ENCODE peak calls at places on chromosomes 5 and 9, in nine cellular contexts. P, V, U, L, B, G, S, R and I are unnamed samples. For H3K9me3, the result is how much of the 10 kb centered on the place peaks cover.

GRCh38 chr9:20417695-20418094 is 204.6 kb downstream of the MLLT3 start:
- ATAC-seq in S (no peak), P (no peak), B (no peak), G (no peak), R (no peak), V (no peak), L (no peak), U (no peak), I (no peak)

GRCh38 chr5:174355208-174355612 is 309.7 kb downstream of the NSG2 start:
- ATAC-seq in S (no peak), P (no peak), R (peak), B (no peak), V (peak), U (peak), G (peak), L (peak), I (peak)

GRCh38 chr9:33415152-33416038 is 13.0 kb upstream of the AQP7 start:
- ATAC-seq in B (peak), V (peak), S (peak), L (peak), R (peak), U (peak), G (peak), P (peak), I (peak)

GRCh38 chr9:131276107-131276888 is at the start of gene FAM78A:
- ATAC-seq in R (no peak), B (no peak), U (no peak), L (no peak), P (peak), G (no peak), S (peak), V (no peak), I (no peak)

GRCh38 chr5:150945501-150945900 is 40.7 kb upstream of the ZNF300 start:
- ATAC-seq in R (no peak), P (no peak), L (no peak), B (no peak), S (no peak), G (no peak), U (no peak), V (no peak), I (no peak)

GRCh38 chr5:57445006-57445714 is 37.5 kb downstream of the ACTBL2 start:
- ATAC-seq in R (peak), S (no peak), V (no peak), U (no peak), L (no peak), B (no peak), G (no peak), P (no peak), I (no peak)

GRCh38 chr5:146818790-146819189 is 59.8 kb downstream of the PPP2R2B start:
- ATAC-seq in S (no peak), V (no peak), B (no peak), R (no peak), G (no peak), P (no peak), U (no peak), L (no peak), I (no peak)

GRCh38 chr5:179724163-179724562 is 8.5 kb upstream of the MAML1 start:
- ATAC-seq in V (no peak), R (no peak), U (no peak), B (no peak), S (no peak), P (no peak), L (no peak), G (no peak), I (no peak)

GRCh38 chr5:119275146-119275872 is 80.5 kb upstream of the TNFAIP8 start:
- ATAC-seq in L (peak), V (no peak), R (no peak), P (no peak), G (no peak), S (no peak), U (peak), B (no peak), I (no peak)

GRCh38 chr5:100790170-100790665 is 112.9 kb downstream of the ST8SIA4 start:
- ATAC-seq in B (peak), R (peak), V (no peak), G (no peak), P (no peak), S (peak), L (peak), U (peak), I (no peak)

GRCh38 chr9:86516564-86516963 is 162.4 kb upstream of the TUT7 start:
- ATAC-seq in L (no peak), U (no peak), V (no peak), R (no peak), B (no peak), S (no peak), P (no peak), G (no peak), I (no peak)

GRCh38 chr9:90064248-90064647 is 459.4 kb downstream of the GADD45G start:
- ATAC-seq in B (no peak), P (no peak), V (peak), G (no peak), U (no peak), L (no peak), R (no peak), S (peak), I (no peak)

GRCh38 chr5:159240301-159240870 is 22.7 kb upstream of the UBLCP1 start:
- ATAC-seq in R (no peak), V (peak), L (no peak), B (no peak), S (no peak), U (peak), P (no peak), G (no peak), I (no peak)

GRCh38 chr9:93467062-93467416 is 13.7 kb upstream of the FAM120AOS start:
- ATAC-seq in R (no peak), G (no peak), B (peak), U (peak), P (no peak), S (peak), V (no peak), L (no peak), I (no peak)

GRCh38 chr5:135264451-135265445 is 134.3 kb downstream of the MACROH2A1 start:
- ATAC-seq in U (no peak), B (peak), G (no peak), L (no peak), R (no peak), V (no peak), P (no peak), S (no peak), I (no peak)

GRCh38 chr5:10653033-10653432 is 89.2 kb downstream of the ANKRD33B start:
- ATAC-seq in V (peak), P (no peak), S (no peak), U (no peak), G (no peak), B (no peak), R (peak), L (no peak), I (peak)

GRCh38 chr9:127915325-127915752 is 1.5 kb downstream of the ST6GALNAC4 start:
- ATAC-seq in S (no peak), P (no peak), B (no peak), R (no peak), U (no peak), G (no peak), V (no peak), L (no peak), I (no peak)

GRCh38 chr5:3268760-3269330 is 326.8 kb upstream of the IRX1 start:
- ATAC-seq in B (no peak), P (no peak), U (no peak), V (no peak), R (no peak), G (no peak), S (no peak), L (no peak), I (no peak)
- H3K9me3 ChIP-seq in B (under half), P (under half), U (under half), V (under half), R (under half), G (under half), S (under half), L (under half), I (under half)

DNA sequence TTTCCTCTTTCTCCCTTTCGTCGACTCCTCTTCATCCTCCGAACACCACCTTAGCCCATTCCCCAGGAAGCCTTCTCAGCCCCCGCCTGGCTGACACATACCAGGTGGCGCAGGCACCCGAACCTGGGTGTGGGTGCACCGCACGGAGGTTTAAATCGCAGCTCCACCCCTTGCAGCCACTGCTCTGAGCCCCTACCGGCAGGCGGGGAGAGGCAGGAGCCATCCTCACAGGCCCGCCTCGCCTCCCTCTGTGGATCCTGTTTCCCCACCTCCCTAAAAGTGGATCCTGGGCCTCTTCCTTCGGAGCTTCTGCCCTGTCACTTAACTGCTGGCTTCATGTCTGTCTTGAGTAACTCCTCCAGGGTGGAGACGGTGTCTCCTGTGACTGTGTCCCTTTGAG is 110.7 kb downstream of the OLFM1 start:
- ATAC-seq in S (no peak), L (no peak), B (no peak), R (no peak), V (no peak), U (no peak), P (no peak), G (no peak), I (no peak)
- H3K9me3 ChIP-seq in S (under half), L (under half), B (under half), R (under half), V (under half), U (under half), P (under half), G (under half), I (under half)

GRCh38 chr9:2313512-2313911 is 298.4 kb downstream of the SMARCA2 start:
- ATAC-seq in B (no peak), P (no peak), G (no peak), V (no peak), U (no peak), L (no peak), R (no peak), S (no peak), I (no peak)

GRCh38 chr9:2307480-2307879 is 292.3 kb downstream of the SMARCA2 start:
- ATAC-seq in U (no peak), B (no peak), R (no peak), S (no peak), V (no peak), G (no peak), P (no peak), L (no peak), I (no peak)

GRCh38 chr9:2317591-2317990 is 302.4 kb downstream of the SMARCA2 start:
- ATAC-seq in P (no peak), L (no peak), V (no peak), S (no peak), B (no peak), G (no peak), R (no peak), U (no peak), I (no peak)

DNA sequence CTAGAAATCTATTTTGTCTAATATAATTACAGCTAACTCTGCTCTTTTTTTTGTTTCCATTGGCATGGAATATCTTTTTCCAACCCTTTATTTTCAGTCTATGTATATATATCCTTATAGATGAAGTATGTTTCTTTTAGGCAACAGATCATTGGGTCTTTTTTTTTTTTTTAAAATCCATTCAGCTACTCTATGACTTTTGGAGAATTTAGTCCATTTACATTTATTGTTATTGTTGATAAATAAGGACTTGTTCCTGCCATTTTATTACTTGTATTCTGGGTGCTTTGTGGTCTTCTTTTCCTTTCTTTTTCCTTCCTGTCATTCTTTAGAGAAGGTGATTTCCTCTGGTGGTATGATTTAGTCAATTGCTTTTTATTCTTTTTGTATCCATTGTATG is 296.8 kb downstream of the SMARCA2 start:
- ATAC-seq in R (no peak), G (no peak), S (no peak), L (no peak), B (no peak), U (no peak), P (no peak), V (no peak), I (no peak)
- H3K9me3 ChIP-seq in R (under half), G (under half), S (under half), L (under half), B (under half), U (under half), P (under half), V (under half), I (half or more)

DNA sequence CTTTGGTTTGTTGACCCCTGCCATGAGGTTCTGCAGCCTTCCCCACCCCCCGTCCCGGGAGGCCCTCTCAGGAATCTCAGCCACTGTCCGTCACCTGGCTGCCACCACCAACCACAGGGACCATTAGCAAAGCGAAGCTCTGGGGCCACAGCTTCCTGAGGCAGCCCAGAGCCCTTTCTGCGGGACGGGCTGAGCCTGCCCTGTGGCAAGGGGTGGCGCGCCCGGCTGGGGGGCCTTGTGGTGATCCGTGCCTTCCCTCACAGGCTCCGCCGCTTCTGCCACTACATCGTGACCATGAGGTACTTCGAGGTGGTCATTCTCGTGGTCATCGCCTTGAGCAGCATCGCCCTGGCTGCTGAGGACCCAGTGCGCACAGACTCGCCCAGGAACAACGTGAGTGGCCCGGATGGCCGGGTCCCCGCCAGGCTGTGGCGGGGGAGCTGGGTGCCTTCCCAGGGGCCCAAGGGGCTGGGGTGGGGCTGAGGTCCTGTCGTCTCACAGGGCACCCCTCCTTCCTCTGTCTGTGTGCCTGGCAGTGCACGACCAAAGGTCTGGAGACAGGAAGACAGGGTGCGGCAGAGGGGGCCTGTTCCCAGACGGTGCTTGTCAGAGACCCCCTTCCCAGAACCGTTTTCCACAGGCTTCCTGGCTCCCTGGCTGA is 169.2 kb downstream of the CACNA1B start:
- ATAC-seq in S (no peak), R (no peak), G (no peak), B (no peak), V (no peak), U (no peak), P (no peak), L (no peak), I (no peak)
- H3K9me3 ChIP-seq in S (under half), R (under half), G (under half), B (under half), V (under half), U (under half), P (under half), L (under half), I (under half)

GRCh38 chr9:137913132-137913531 is 35.5 kb downstream of the CACNA1B start:
- ATAC-seq in P (no peak), B (no peak), G (no peak), R (no peak), S (no peak), U (no peak), L (no peak), V (no peak), I (no peak)
- H3K9me3 ChIP-seq in P (under half), B (under half), G (under half), R (under half), S (under half), U (under half), L (under half), V (under half), I (under half)

GRCh38 chr5:157648275-157648990 is 3.8 kb downstream of the SOX30 start:
- ATAC-seq in L (no peak), V (no peak), B (no peak), U (peak), R (no peak), P (no peak), G (no peak), S (no peak), I (no peak)

GRCh38 chr5:157652377-157652692 is at the start of gene SOX30:
- ATAC-seq in B (no peak), R (no peak), S (no peak), U (no peak), V (no peak), L (no peak), P (no peak), G (no peak), I (no peak)

GRCh38 chr5:157651011-157651611 is 1.1 kb downstream of the SOX30 start:
- ATAC-seq in S (no peak), P (no peak), B (peak), V (no peak), U (no peak), L (no peak), R (no peak), G (peak), I (no peak)

GRCh38 chr5:157649091-157649490 is 3.1 kb downstream of the SOX30 start:
- ATAC-seq in G (no peak), P (no peak), V (no peak), S (no peak), U (no peak), R (no peak), L (no peak), B (no peak), I (no peak)

DNA sequence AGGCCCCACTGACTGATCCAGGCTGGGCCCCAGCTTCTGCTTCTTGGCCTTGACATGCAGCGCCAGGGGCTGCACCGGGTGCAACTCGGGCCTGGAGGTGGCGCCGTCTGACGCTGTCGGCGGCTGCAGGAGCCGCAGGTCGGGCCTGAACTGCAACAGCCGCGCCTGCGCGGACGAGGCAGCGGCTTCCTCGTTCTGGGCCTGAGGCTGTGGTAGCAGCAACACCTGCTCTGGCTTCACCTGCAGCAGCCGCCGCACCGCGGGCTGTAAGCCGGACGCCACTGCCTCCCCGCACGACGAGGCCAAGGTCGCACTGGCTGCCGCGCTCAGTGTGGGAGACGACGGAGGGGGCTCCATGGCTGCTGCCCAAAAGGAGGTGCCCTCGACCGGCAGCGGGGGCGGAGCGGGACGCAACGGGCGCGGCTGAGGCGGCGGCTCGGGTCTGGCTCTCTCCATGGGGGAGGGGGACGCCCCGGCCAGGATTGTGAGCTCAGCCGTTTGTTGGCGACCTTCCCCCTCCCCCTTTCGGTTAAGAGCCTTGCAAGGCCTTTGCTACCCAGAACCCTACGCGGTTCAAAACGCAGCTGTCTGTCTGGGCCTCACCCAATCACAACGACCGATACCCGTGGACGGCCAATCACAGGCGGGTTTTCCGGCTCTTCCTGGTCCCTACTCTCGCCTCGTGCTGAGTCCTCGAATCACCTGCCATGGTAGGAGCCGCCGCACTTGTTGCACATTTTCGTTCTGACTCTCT is 438 bp downstream of the SOX30 start:
- ATAC-seq in R (peak), S (peak), G (peak), P (peak), V (peak), B (no peak), L (peak), U (no peak), I (peak)
- H3K9me3 ChIP-seq in R (under half), S (under half), G (under half), P (under half), V (under half), B (under half), L (under half), U (under half), I (under half)